ENCODE peak calls at places on chromosomes 12 and 14, in six cellular contexts. G, W, O, Q, I and A are unnamed samples.

GRCh38 chr12:20748198-20748597 is 53.1 kb downstream of the SLCO1C1 start:
- DNase-seq in G (no peak), O (no peak), Q (no peak), I (no peak), W (no peak), A (no peak)

GRCh38 chr12:52023182-52023975 is 16.6 kb downstream of the TAMALIN start:
- DNase-seq in G (peak), I (peak), W (peak), Q (peak), O (peak), A (peak)

GRCh38 chr14:95119336-95119735 is 38.0 kb downstream of the DICER1 start:
- DNase-seq in Q (no peak), W (no peak), O (no peak), I (no peak), G (no peak), A (peak)

GRCh38 chr14:22039938-22040780 is 366.5 kb upstream of the OR4E1 start:
- DNase-seq in Q (no peak), W (no peak), I (no peak), G (no peak), O (peak), A (peak)

GRCh38 chr12:91222746-91223145 is 40.1 kb upstream of the DCN start:
- DNase-seq in Q (no peak), G (no peak), O (no peak), W (no peak), I (no peak), A (no peak)

GRCh38 chr14:65334765-65335411 is 77.6 kb upstream of the FUT8 start:
- DNase-seq in I (no peak), Q (peak), G (peak), W (no peak), O (no peak), A (no peak)

GRCh38 chr12:101772019-101772774 is 32.9 kb upstream of the SYCP3 start:
- DNase-seq in G (no peak), W (no peak), O (no peak), I (no peak), Q (no peak), A (no peak)

GRCh38 chr14:69571879-69572633 is 2.6 kb downstream of the CCDC177 start:
- DNase-seq in W (peak), Q (peak), O (peak), I (no peak), G (peak), A (no peak)

GRCh38 chr14:53458368-53458814 is 305.3 kb upstream of the DDHD1 start:
- DNase-seq in Q (no peak), O (peak), W (no peak), G (no peak), I (no peak), A (peak)